ENCODE peak calls at places on chromosomes 2 and 18, in six cellular contexts. One of them, this sample, is unnamed.

GRCh38 chr2:74379851-74380789 is at the start of gene DCTN1:
- DNase-seq in H7: peak
- DNase-seq in MM.1S: no peak
- DNase-seq in fibroblast of gingiva: peak
- DNase-seq in A172: peak
- DNase-seq in aorta: peak
- DNase-seq in this sample: no peak

GRCh38 chr2:64944484-64944883 is 44.7 kb upstream of the SLC1A4 start:
- DNase-seq in H7: no peak
- DNase-seq in MM.1S: no peak
- DNase-seq in fibroblast of gingiva: no peak
- DNase-seq in A172: no peak
- DNase-seq in aorta: no peak
- DNase-seq in this sample: no peak

GRCh38 chr18:40094441-40094840 is 1860.6 kb upstream of the PIK3C3 start:
- DNase-seq in H7: no peak
- DNase-seq in MM.1S: no peak
- DNase-seq in fibroblast of gingiva: no peak
- DNase-seq in A172: peak
- DNase-seq in aorta: no peak
- DNase-seq in this sample: no peak

GRCh38 chr2:185208261-185208660 is 530.3 kb upstream of the FSIP2 start:
- DNase-seq in H7: peak
- DNase-seq in MM.1S: no peak
- DNase-seq in fibroblast of gingiva: no peak
- DNase-seq in A172: peak
- DNase-seq in aorta: no peak
- DNase-seq in this sample: no peak

GRCh38 chr2:54658548-54659207 is 64.8 kb upstream of the EML6 start:
- DNase-seq in H7: no peak
- DNase-seq in MM.1S: no peak
- DNase-seq in fibroblast of gingiva: peak
- DNase-seq in A172: peak
- DNase-seq in aorta: no peak
- DNase-seq in this sample: no peak

GRCh38 chr2:158619496-158619895 is 162.7 kb downstream of the PKP4 start:
- DNase-seq in H7: no peak
- DNase-seq in MM.1S: peak
- DNase-seq in fibroblast of gingiva: peak
- DNase-seq in A172: peak
- DNase-seq in aorta: no peak
- DNase-seq in this sample: no peak

GRCh38 chr18:58640428-58640805 is 11.5 kb upstream of the ALPK2 start:
- DNase-seq in H7: no peak
- DNase-seq in MM.1S: no peak
- DNase-seq in fibroblast of gingiva: no peak
- DNase-seq in A172: peak
- DNase-seq in aorta: no peak
- DNase-seq in this sample: no peak

GRCh38 chr2:72173640-72174321 is 26.1 kb upstream of the CYP26B1 start:
- DNase-seq in H7: no peak
- DNase-seq in MM.1S: no peak
- DNase-seq in fibroblast of gingiva: no peak
- DNase-seq in A172: no peak
- DNase-seq in aorta: no peak
- DNase-seq in this sample: no peak

GRCh38 chr2:134944975-134945374 is 26.4 kb downstream of the CCNT2 start:
- DNase-seq in H7: peak
- DNase-seq in MM.1S: no peak
- DNase-seq in fibroblast of gingiva: no peak
- DNase-seq in A172: no peak
- DNase-seq in aorta: no peak
- DNase-seq in this sample: no peak

GRCh38 chr2:172086349-172087190 is 1.3 kb downstream of the DLX1 start:
- DNase-seq in H7: peak
- DNase-seq in MM.1S: no peak
- DNase-seq in fibroblast of gingiva: no peak
- DNase-seq in A172: no peak
- DNase-seq in aorta: no peak
- DNase-seq in this sample: no peak

GRCh38 chr2:68279691-68280090 is 27.4 kb upstream of the PPP3R1 start:
- DNase-seq in H7: no peak
- DNase-seq in MM.1S: no peak
- DNase-seq in fibroblast of gingiva: no peak
- DNase-seq in A172: no peak
- DNase-seq in aorta: no peak
- DNase-seq in this sample: no peak

GRCh38 chr2:128178650-128179460 is 87.9 kb downstream of the UGGT1 start:
- DNase-seq in H7: peak
- DNase-seq in MM.1S: peak
- DNase-seq in fibroblast of gingiva: peak
- DNase-seq in A172: peak
- DNase-seq in aorta: peak
- DNase-seq in this sample: peak